ENCODE peak calls at places on chromosomes 2 and 18, in four cellular contexts. K is IMR-90, M is tibial artery, H is fibroblast of lung. C is an unnamed sample.

GRCh38 chr2:32564417-32565035 is 63.3 kb upstream of the TTC27 start:
- DNase-seq in H (peak; percentile 39), M (no peak), K (no peak), C (no peak)

GRCh38 chr2:120748310-120748709 is 12.6 kb downstream of the GLI2 start:
- DNase-seq in K (no peak), M (peak; percentile 28), H (no peak), C (no peak)

GRCh38 chr18:76368976-76369375 is 126.1 kb downstream of the ZNF516 start:
- DNase-seq in M (no peak), K (no peak), H (no peak), C (peak; percentile 22)

GRCh38 chr2:174673876-174674275 is 76.3 kb upstream of the WIPF1 start:
- DNase-seq in K (peak; percentile 59), H (peak; percentile 56), M (no peak), C (peak; percentile 40)

GRCh38 chr2:175807031-175807873 is 194.8 kb downstream of the LNPK start:
- DNase-seq in M (no peak), K (peak; percentile 16), H (peak; percentile 66), C (no peak)

GRCh38 chr2:68375522-68376040 is 10.5 kb downstream of the PLEK start:
- DNase-seq in K (no peak), H (no peak), M (no peak), C (no peak)

GRCh38 chr2:675982-676646 is 1.1 kb downstream of the TMEM18 start:
- DNase-seq in M (peak; percentile 77), H (peak; percentile 91), K (peak; percentile 91), C (peak; percentile 88)

GRCh38 chr18:68763082-68763481 is 34.8 kb upstream of the CCDC102B start:
- DNase-seq in M (no peak), K (peak; percentile 41), H (peak; percentile 44), C (peak; percentile 86)

GRCh38 chr2:159615936-159616733 is at the start of gene BAZ2B:
- DNase-seq in M (peak; percentile 77), K (peak; percentile 88), H (peak; percentile 92), C (peak; percentile 88)

GRCh38 chr18:53153281-53153680 is 813.3 kb downstream of the DCC start:
- DNase-seq in H (no peak), K (no peak), M (no peak), C (peak; percentile 2)

GRCh38 chr2:109702250-109702985 is 88.3 kb downstream of the SOWAHC start:
- DNase-seq in M (no peak), H (peak; percentile 93), K (peak; percentile 63), C (peak; percentile 59)

GRCh38 chr18:34322365-34323289 is 97.9 kb upstream of the NOL4 start:
- DNase-seq in K (peak; percentile 57), H (peak; percentile 66), M (no peak), C (peak; percentile 74)

GRCh38 chr2:128777091-128778045 is 458.7 kb upstream of the HS6ST1 start:
- DNase-seq in H (no peak), K (no peak), M (no peak), C (no peak)

GRCh38 chr2:127662937-127663565 is 12.3 kb downstream of the LIMS2 start:
- DNase-seq in H (no peak), M (peak; percentile 64), K (no peak), C (no peak)

GRCh38 chr2:2845796-2846315 is 514.8 kb upstream of the MYT1L start:
- DNase-seq in K (no peak), H (no peak), M (peak; percentile 47), C (no peak)

GRCh38 chr2:105621038-105621437 is 123.7 kb upstream of the NCK2 start:
- DNase-seq in K (no peak), M (no peak), H (no peak), C (no peak)

GRCh38 chr2:71060871-71061270 is 7.6 kb upstream of the NAGK start:
- DNase-seq in M (no peak), H (no peak), K (no peak), C (no peak)

GRCh38 chr2:141766225-141766624 is 364.6 kb downstream of the LRP1B start:
- DNase-seq in M (no peak), K (no peak), H (no peak), C (no peak)

GRCh38 chr2:187549951-187550555 is 4.2 kb downstream of the TFPI start:
- DNase-seq in K (no peak), M (no peak), H (no peak), C (no peak)

GRCh38 chr2:182020319-182021055 is 34.8 kb downstream of the PPP1R1C start:
- DNase-seq in H (peak; percentile 86), K (peak; percentile 66), M (no peak), C (peak; percentile 24)

GRCh38 chr18:8703181-8703638 is 2.1 kb upstream of the MTCL1 start:
- DNase-seq in M (no peak), K (no peak), H (no peak), C (no peak)

GRCh38 chr2:102340778-102341177 is 14.8 kb upstream of the IL18R1 start:
- DNase-seq in M (no peak), H (no peak), K (no peak), C (peak; percentile 48)

GRCh38 chr2:158686166-158686792 is 108.8 kb upstream of the DAPL1 start:
- DNase-seq in M (no peak), H (peak; percentile 61), K (peak; percentile 26), C (peak; percentile 10)

GRCh38 chr2:238286987-238287386 is 1.4 kb downstream of the PER2 start:
- DNase-seq in M (no peak), K (no peak), H (peak; percentile 22), C (no peak)

GRCh38 chr2:230690439-230690838 is 22.2 kb upstream of the CAB39 start:
- DNase-seq in H (peak; percentile 83), K (peak; percentile 43), M (no peak), C (peak; percentile 50)

GRCh38 chr2:18410543-18410942 is 149.9 kb downstream of the RDH14 start:
- DNase-seq in K (no peak), H (no peak), M (no peak), C (no peak)

GRCh38 chr2:112724611-112725525 is 4.0 kb downstream of the NT5DC4 start:
- DNase-seq in M (no peak), H (no peak), K (no peak), C (no peak)

GRCh38 chr2:118861741-118862140 is 14.3 kb upstream of the EN1 start:
- DNase-seq in H (no peak), K (no peak), M (no peak), C (no peak)

GRCh38 chr2:24708537-24709152 is 84.5 kb downstream of the PTRHD1 start:
- DNase-seq in H (peak; percentile 49), M (no peak), K (peak; percentile 82), C (peak; percentile 52)

GRCh38 chr2:237590272-237591020 is at the start of gene RAB17:
- DNase-seq in H (peak; percentile 49), K (peak; percentile 39), M (no peak), C (peak; percentile 46)

GRCh38 chr2:132652501-132652900 is 17.5 kb downstream of the LYPD1 start:
- DNase-seq in K (no peak), H (peak; percentile 39), M (no peak), C (no peak)

GRCh38 chr2:226334981-226335720 is 464.5 kb downstream of the IRS1 start:
- DNase-seq in K (peak; percentile 81), M (no peak), H (peak; percentile 38), C (peak; percentile 27)

GRCh38 chr18:35407871-35408481 is 30.8 kb upstream of the ZNF396 start:
- DNase-seq in K (peak; percentile 69), H (peak; percentile 55), M (no peak), C (peak; percentile 84)

GRCh38 chr18:26301681-26302080 is 75.4 kb downstream of the TAF4B start:
- DNase-seq in K (no peak), H (peak; percentile 19), M (no peak), C (peak; percentile 37)

GRCh38 chr2:7956126-7956689 is 725.6 kb upstream of the ID2 start:
- DNase-seq in M (no peak), H (peak; percentile 11), K (peak; percentile 30), C (no peak)

DNA sequence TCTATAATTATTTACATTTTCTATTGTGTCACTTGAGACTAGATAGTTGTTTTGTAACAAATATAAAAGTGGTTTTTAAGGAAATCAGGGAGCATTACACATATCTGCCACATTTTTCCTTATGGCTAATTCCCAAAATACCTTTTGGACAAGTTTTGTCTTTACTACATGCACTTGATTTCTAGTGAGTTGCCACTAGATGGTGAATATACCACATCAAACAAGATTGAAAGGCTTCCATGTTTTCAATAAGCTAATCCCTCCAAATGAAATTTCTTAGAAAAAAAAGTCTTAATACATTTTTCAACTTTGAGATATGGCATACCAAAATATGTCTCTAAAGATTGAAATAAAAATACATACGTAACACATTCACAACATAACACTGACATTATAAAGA is 9.1 kb upstream of the HIBCH start:
- DNase-seq in M (no peak), H (no peak), K (peak; percentile 33), C (peak; percentile 49)
- TF ChIP-seq CTCF in M (no peak), H (peak; percentile 28), K (peak; percentile 36), C (peak; percentile 33)

GRCh38 chr2:5698171-5698570 is 6.0 kb downstream of the SOX11 start:
- DNase-seq in H (no peak), M (no peak), K (no peak), C (no peak)
- H3K4me3 ChIP-seq in H (no peak overlapping the region), M (no peak overlapping the region), K (no peak overlapping the region), C (no peak overlapping the region)

GRCh38 chr2:52335727-52336126 is 1303.8 kb upstream of the NRXN1 start:
- DNase-seq in H (no peak), M (no peak), K (no peak), C (no peak)
- TF ChIP-seq CTCF in H (no peak), M (no peak), K (no peak), C (no peak)

GRCh38 chr2:173402405-173402974 is 47.8 kb downstream of the CDCA7 start:
- DNase-seq in H (peak; percentile 65), K (peak; percentile 79), M (peak; percentile 80), C (peak; percentile 87)
- H3K4me3 ChIP-seq in H (no peak overlapping the region), K (no peak overlapping the region), M (no peak overlapping the region), C (no peak overlapping the region)

C was measured in fibroblast of pulmonary artery.